ENCODE peak calls at places on chromosomes 13 and 19, in six cellular contexts. One of them, this sample, is unnamed.

GRCh38 chr13:44132710-44133109 is 240.9 kb upstream of the SERP2 start:
- DNase-seq in stimulated activated CD4-positive, alpha-beta T cell treated with anti-CD3 and anti-CD28 coated beads, TNF-alpha, amount 100 ng/mL, for 1 hour: no peak
- DNase-seq in HEK293T: no peak
- DNase-seq in heart right ventricle: peak
- DNase-seq in T-cell: no peak
- DNase-seq in NCI-H345: no peak
- DNase-seq in this sample: no peak

GRCh38 chr19:5246554-5247155 is 94.0 kb downstream of the PTPRS start:
- DNase-seq in stimulated activated CD4-positive, alpha-beta T cell treated with anti-CD3 and anti-CD28 coated beads, TNF-alpha, amount 100 ng/mL, for 1 hour: no peak
- DNase-seq in HEK293T: no peak
- DNase-seq in heart right ventricle: no peak
- DNase-seq in T-cell: no peak
- DNase-seq in NCI-H345: no peak
- DNase-seq in this sample: no peak

GRCh38 chr13:71483733-71484132 is 383.3 kb downstream of the DACH1 start:
- DNase-seq in stimulated activated CD4-positive, alpha-beta T cell treated with anti-CD3 and anti-CD28 coated beads, TNF-alpha, amount 100 ng/mL, for 1 hour: no peak
- DNase-seq in HEK293T: no peak
- DNase-seq in heart right ventricle: no peak
- DNase-seq in T-cell: no peak
- DNase-seq in NCI-H345: no peak
- DNase-seq in this sample: no peak

GRCh38 chr13:50129065-50129922 is 114.0 kb downstream of the KCNRG start:
- DNase-seq in stimulated activated CD4-positive, alpha-beta T cell treated with anti-CD3 and anti-CD28 coated beads, TNF-alpha, amount 100 ng/mL, for 1 hour: no peak
- DNase-seq in HEK293T: no peak
- DNase-seq in heart right ventricle: no peak
- DNase-seq in T-cell: no peak
- DNase-seq in NCI-H345: no peak
- DNase-seq in this sample: peak

GRCh38 chr19:30214651-30215051 is 157.5 kb upstream of the ZNF536 start:
- DNase-seq in stimulated activated CD4-positive, alpha-beta T cell treated with anti-CD3 and anti-CD28 coated beads, TNF-alpha, amount 100 ng/mL, for 1 hour: no peak
- DNase-seq in HEK293T: no peak
- DNase-seq in heart right ventricle: no peak
- DNase-seq in T-cell: no peak
- DNase-seq in NCI-H345: no peak
- DNase-seq in this sample: no peak

GRCh38 chr13:79108914-79109643 is 297.0 kb downstream of the RBM26 start:
- DNase-seq in stimulated activated CD4-positive, alpha-beta T cell treated with anti-CD3 and anti-CD28 coated beads, TNF-alpha, amount 100 ng/mL, for 1 hour: no peak
- DNase-seq in HEK293T: no peak
- DNase-seq in heart right ventricle: no peak
- DNase-seq in T-cell: no peak
- DNase-seq in NCI-H345: peak
- DNase-seq in this sample: no peak

GRCh38 chr13:114248011-114248410 is 13.3 kb downstream of the CDC16 start:
- DNase-seq in stimulated activated CD4-positive, alpha-beta T cell treated with anti-CD3 and anti-CD28 coated beads, TNF-alpha, amount 100 ng/mL, for 1 hour: no peak
- DNase-seq in HEK293T: no peak
- DNase-seq in heart right ventricle: no peak
- DNase-seq in T-cell: no peak
- DNase-seq in NCI-H345: no peak
- DNase-seq in this sample: peak

GRCh38 chr13:30870049-30870884 is 35.8 kb upstream of the MEDAG start:
- DNase-seq in stimulated activated CD4-positive, alpha-beta T cell treated with anti-CD3 and anti-CD28 coated beads, TNF-alpha, amount 100 ng/mL, for 1 hour: no peak
- DNase-seq in HEK293T: peak
- DNase-seq in heart right ventricle: peak
- DNase-seq in T-cell: no peak
- DNase-seq in NCI-H345: no peak
- DNase-seq in this sample: peak

GRCh38 chr13:48542581-48543341 is 9.9 kb upstream of the RCBTB2 start:
- DNase-seq in stimulated activated CD4-positive, alpha-beta T cell treated with anti-CD3 and anti-CD28 coated beads, TNF-alpha, amount 100 ng/mL, for 1 hour: no peak
- DNase-seq in HEK293T: no peak
- DNase-seq in heart right ventricle: peak
- DNase-seq in T-cell: no peak
- DNase-seq in NCI-H345: peak
- DNase-seq in this sample: peak

GRCh38 chr19:46606681-46607440 is 5.7 kb downstream of the CALM3 start:
- DNase-seq in stimulated activated CD4-positive, alpha-beta T cell treated with anti-CD3 and anti-CD28 coated beads, TNF-alpha, amount 100 ng/mL, for 1 hour: no peak
- DNase-seq in HEK293T: no peak
- DNase-seq in heart right ventricle: no peak
- DNase-seq in T-cell: no peak
- DNase-seq in NCI-H345: no peak
- DNase-seq in this sample: no peak

GRCh38 chr19:12834418-12834943 is at the start of gene RTBDN:
- DNase-seq in stimulated activated CD4-positive, alpha-beta T cell treated with anti-CD3 and anti-CD28 coated beads, TNF-alpha, amount 100 ng/mL, for 1 hour: no peak
- DNase-seq in HEK293T: no peak
- DNase-seq in heart right ventricle: no peak
- DNase-seq in T-cell: no peak
- DNase-seq in NCI-H345: no peak
- DNase-seq in this sample: no peak

GRCh38 chr13:41254902-41255301 is 8.5 kb downstream of the MTRF1 start:
- DNase-seq in stimulated activated CD4-positive, alpha-beta T cell treated with anti-CD3 and anti-CD28 coated beads, TNF-alpha, amount 100 ng/mL, for 1 hour: no peak
- DNase-seq in HEK293T: no peak
- DNase-seq in heart right ventricle: no peak
- DNase-seq in T-cell: no peak
- DNase-seq in NCI-H345: no peak
- DNase-seq in this sample: no peak

GRCh38 chr19:5228932-5229777 is 111.5 kb downstream of the PTPRS start:
- DNase-seq in stimulated activated CD4-positive, alpha-beta T cell treated with anti-CD3 and anti-CD28 coated beads, TNF-alpha, amount 100 ng/mL, for 1 hour: no peak
- DNase-seq in HEK293T: peak
- DNase-seq in heart right ventricle: no peak
- DNase-seq in T-cell: no peak
- DNase-seq in NCI-H345: peak
- DNase-seq in this sample: no peak

GRCh38 chr13:20960663-20961309 is 58.2 kb upstream of the XPO4 start:
- DNase-seq in stimulated activated CD4-positive, alpha-beta T cell treated with anti-CD3 and anti-CD28 coated beads, TNF-alpha, amount 100 ng/mL, for 1 hour: no peak
- DNase-seq in HEK293T: no peak
- DNase-seq in heart right ventricle: no peak
- DNase-seq in T-cell: no peak
- DNase-seq in NCI-H345: peak
- DNase-seq in this sample: no peak

GRCh38 chr13:44244288-44244687 is 129.3 kb upstream of the SERP2 start:
- DNase-seq in stimulated activated CD4-positive, alpha-beta T cell treated with anti-CD3 and anti-CD28 coated beads, TNF-alpha, amount 100 ng/mL, for 1 hour: no peak
- DNase-seq in HEK293T: no peak
- DNase-seq in heart right ventricle: no peak
- DNase-seq in T-cell: no peak
- DNase-seq in NCI-H345: no peak
- DNase-seq in this sample: peak

GRCh38 chr13:114107686-114108081 is 24.7 kb downstream of the RASA3 start:
- DNase-seq in stimulated activated CD4-positive, alpha-beta T cell treated with anti-CD3 and anti-CD28 coated beads, TNF-alpha, amount 100 ng/mL, for 1 hour: no peak
- DNase-seq in HEK293T: no peak
- DNase-seq in heart right ventricle: peak
- DNase-seq in T-cell: no peak
- DNase-seq in NCI-H345: no peak
- DNase-seq in this sample: peak

GRCh38 chr13:109769275-109769674 is 17.1 kb downstream of the IRS2 start:
- DNase-seq in stimulated activated CD4-positive, alpha-beta T cell treated with anti-CD3 and anti-CD28 coated beads, TNF-alpha, amount 100 ng/mL, for 1 hour: no peak
- DNase-seq in HEK293T: no peak
- DNase-seq in heart right ventricle: no peak
- DNase-seq in T-cell: no peak
- DNase-seq in NCI-H345: no peak
- DNase-seq in this sample: no peak

GRCh38 chr13:97205465-97205864 is 16.7 kb upstream of the MBNL2 start:
- DNase-seq in stimulated activated CD4-positive, alpha-beta T cell treated with anti-CD3 and anti-CD28 coated beads, TNF-alpha, amount 100 ng/mL, for 1 hour: no peak
- DNase-seq in HEK293T: no peak
- DNase-seq in heart right ventricle: no peak
- DNase-seq in T-cell: no peak
- DNase-seq in NCI-H345: no peak
- DNase-seq in this sample: no peak

GRCh38 chr13:22487932-22488331 is 692.8 kb upstream of the SGCG start:
- DNase-seq in stimulated activated CD4-positive, alpha-beta T cell treated with anti-CD3 and anti-CD28 coated beads, TNF-alpha, amount 100 ng/mL, for 1 hour: no peak
- DNase-seq in HEK293T: no peak
- DNase-seq in heart right ventricle: no peak
- DNase-seq in T-cell: no peak
- DNase-seq in NCI-H345: no peak
- DNase-seq in this sample: no peak

GRCh38 chr13:42345367-42345766 is 73.4 kb downstream of the AKAP11 start:
- DNase-seq in stimulated activated CD4-positive, alpha-beta T cell treated with anti-CD3 and anti-CD28 coated beads, TNF-alpha, amount 100 ng/mL, for 1 hour: no peak
- DNase-seq in HEK293T: no peak
- DNase-seq in heart right ventricle: no peak
- DNase-seq in T-cell: no peak
- DNase-seq in NCI-H345: no peak
- DNase-seq in this sample: no peak

GRCh38 chr13:42836930-42837329 is 55.5 kb downstream of the FAM216B start:
- DNase-seq in stimulated activated CD4-positive, alpha-beta T cell treated with anti-CD3 and anti-CD28 coated beads, TNF-alpha, amount 100 ng/mL, for 1 hour: no peak
- DNase-seq in HEK293T: peak
- DNase-seq in heart right ventricle: no peak
- DNase-seq in T-cell: no peak
- DNase-seq in NCI-H345: no peak
- DNase-seq in this sample: peak

GRCh38 chr13:97228850-97229521 is 6.9 kb downstream of the MBNL2 start:
- DNase-seq in stimulated activated CD4-positive, alpha-beta T cell treated with anti-CD3 and anti-CD28 coated beads, TNF-alpha, amount 100 ng/mL, for 1 hour: no peak
- DNase-seq in HEK293T: no peak
- DNase-seq in heart right ventricle: no peak
- DNase-seq in T-cell: no peak
- DNase-seq in NCI-H345: no peak
- DNase-seq in this sample: no peak

GRCh38 chr13:75356426-75356825 is 125.5 kb downstream of the TBC1D4 start:
- DNase-seq in stimulated activated CD4-positive, alpha-beta T cell treated with anti-CD3 and anti-CD28 coated beads, TNF-alpha, amount 100 ng/mL, for 1 hour: no peak
- DNase-seq in HEK293T: no peak
- DNase-seq in heart right ventricle: no peak
- DNase-seq in T-cell: no peak
- DNase-seq in NCI-H345: no peak
- DNase-seq in this sample: peak

GRCh38 chr13:112464720-112465119 is 88.6 kb downstream of the SPACA7 start:
- DNase-seq in stimulated activated CD4-positive, alpha-beta T cell treated with anti-CD3 and anti-CD28 coated beads, TNF-alpha, amount 100 ng/mL, for 1 hour: no peak
- DNase-seq in HEK293T: no peak
- DNase-seq in heart right ventricle: no peak
- DNase-seq in T-cell: no peak
- DNase-seq in NCI-H345: no peak
- DNase-seq in this sample: no peak

GRCh38 chr19:58476498-58477015 is 405 bp downstream of the ZNF446 start:
- DNase-seq in stimulated activated CD4-positive, alpha-beta T cell treated with anti-CD3 and anti-CD28 coated beads, TNF-alpha, amount 100 ng/mL, for 1 hour: no peak
- DNase-seq in HEK293T: no peak
- DNase-seq in heart right ventricle: no peak
- DNase-seq in T-cell: no peak
- DNase-seq in NCI-H345: no peak
- DNase-seq in this sample: peak

GRCh38 chr19:18379803-18380747 is 5.9 kb upstream of the GDF15 start:
- DNase-seq in stimulated activated CD4-positive, alpha-beta T cell treated with anti-CD3 and anti-CD28 coated beads, TNF-alpha, amount 100 ng/mL, for 1 hour: no peak
- DNase-seq in HEK293T: no peak
- DNase-seq in heart right ventricle: peak
- DNase-seq in T-cell: no peak
- DNase-seq in NCI-H345: peak
- DNase-seq in this sample: peak

GRCh38 chr19:39506944-39507714 is 7.8 kb upstream of the SELENOV start:
- DNase-seq in stimulated activated CD4-positive, alpha-beta T cell treated with anti-CD3 and anti-CD28 coated beads, TNF-alpha, amount 100 ng/mL, for 1 hour: peak
- DNase-seq in HEK293T: peak
- DNase-seq in heart right ventricle: no peak
- DNase-seq in T-cell: peak
- DNase-seq in NCI-H345: peak
- DNase-seq in this sample: peak

GRCh38 chr13:95896302-95896701 is 156.9 kb downstream of the UGGT2 start:
- DNase-seq in stimulated activated CD4-positive, alpha-beta T cell treated with anti-CD3 and anti-CD28 coated beads, TNF-alpha, amount 100 ng/mL, for 1 hour: no peak
- DNase-seq in HEK293T: no peak
- DNase-seq in heart right ventricle: no peak
- DNase-seq in T-cell: no peak
- DNase-seq in NCI-H345: no peak
- DNase-seq in this sample: peak

GRCh38 chr19:41083516-41083915 is 4.7 kb upstream of the CYP2A13 start:
- DNase-seq in stimulated activated CD4-positive, alpha-beta T cell treated with anti-CD3 and anti-CD28 coated beads, TNF-alpha, amount 100 ng/mL, for 1 hour: no peak
- DNase-seq in HEK293T: no peak
- DNase-seq in heart right ventricle: no peak
- DNase-seq in T-cell: no peak
- DNase-seq in NCI-H345: no peak
- DNase-seq in this sample: no peak

GRCh38 chr13:50400930-50401553 is 385.8 kb downstream of the KCNRG start:
- DNase-seq in stimulated activated CD4-positive, alpha-beta T cell treated with anti-CD3 and anti-CD28 coated beads, TNF-alpha, amount 100 ng/mL, for 1 hour: no peak
- DNase-seq in HEK293T: no peak
- DNase-seq in heart right ventricle: no peak
- DNase-seq in T-cell: no peak
- DNase-seq in NCI-H345: no peak
- DNase-seq in this sample: peak

This sample was measured in choroid plexus epithelial cell.